ENCODE peak calls at places on chromosomes 11 and 22, in six cellular contexts. One of them, this sample, is unnamed.

GRCh38 chr22:17717708-17718107 is 56.6 kb downstream of the BID start:
- DNase-seq in dermis microvascular lymphatic vessel endothelial cell: no peak
- DNase-seq in SK-N-SH: no peak
- DNase-seq in Daoy: no peak
- DNase-seq in H54: no peak
- DNase-seq in PC-3: no peak
- DNase-seq in this sample: no peak

GRCh38 chr11:92443109-92443508 is 218.5 kb downstream of the FAT3 start:
- DNase-seq in SK-N-SH: no peak
- DNase-seq in PC-3: no peak
- DNase-seq in dermis microvascular lymphatic vessel endothelial cell: no peak
- DNase-seq in Daoy: no peak
- DNase-seq in H54: no peak
- DNase-seq in this sample: no peak

GRCh38 chr11:104858882-104859735 is 39.2 kb downstream of the CASP12 start:
- DNase-seq in Daoy: no peak
- DNase-seq in dermis microvascular lymphatic vessel endothelial cell: no peak
- DNase-seq in H54: no peak
- DNase-seq in PC-3: no peak
- DNase-seq in SK-N-SH: no peak
- DNase-seq in this sample: no peak

GRCh38 chr22:26660961-26661578 is 3.7 kb downstream of the MIAT start:
- DNase-seq in dermis microvascular lymphatic vessel endothelial cell: no peak
- DNase-seq in SK-N-SH: no peak
- DNase-seq in PC-3: no peak
- DNase-seq in Daoy: no peak
- DNase-seq in H54: no peak
- DNase-seq in this sample: no peak

GRCh38 chr11:82732348-82732733 is 1.3 kb downstream of the FAM181B start:
- DNase-seq in SK-N-SH: no peak
- DNase-seq in H54: no peak
- DNase-seq in Daoy: no peak
- DNase-seq in PC-3: no peak
- DNase-seq in dermis microvascular lymphatic vessel endothelial cell: no peak
- DNase-seq in this sample: no peak

GRCh38 chr22:28268845-28269244 is 349.8 kb upstream of the PITPNB start:
- DNase-seq in PC-3: no peak
- DNase-seq in Daoy: no peak
- DNase-seq in H54: no peak
- DNase-seq in dermis microvascular lymphatic vessel endothelial cell: no peak
- DNase-seq in SK-N-SH: no peak
- DNase-seq in this sample: no peak

GRCh38 chr22:31442768-31443489 is 43.5 kb downstream of the DRG1 start:
- DNase-seq in SK-N-SH: no peak
- DNase-seq in H54: no peak
- DNase-seq in PC-3: no peak
- DNase-seq in dermis microvascular lymphatic vessel endothelial cell: no peak
- DNase-seq in Daoy: no peak
- DNase-seq in this sample: no peak

GRCh38 chr11:121538054-121538453 is 85.3 kb upstream of the SORL1-AS1 start:
- DNase-seq in H54: no peak
- DNase-seq in SK-N-SH: no peak
- DNase-seq in PC-3: no peak
- DNase-seq in Daoy: no peak
- DNase-seq in dermis microvascular lymphatic vessel endothelial cell: no peak
- DNase-seq in this sample: no peak

GRCh38 chr11:64876835-64877341 is 1.5 kb downstream of the EHD1 start:
- DNase-seq in SK-N-SH: no peak
- DNase-seq in dermis microvascular lymphatic vessel endothelial cell: no peak
- DNase-seq in H54: no peak
- DNase-seq in Daoy: no peak
- DNase-seq in PC-3: peak
- DNase-seq in this sample: no peak

GRCh38 chr11:37613031-37613430 is 1015.0 kb upstream of the RAG2 start:
- DNase-seq in PC-3: no peak
- DNase-seq in dermis microvascular lymphatic vessel endothelial cell: no peak
- DNase-seq in H54: no peak
- DNase-seq in SK-N-SH: no peak
- DNase-seq in Daoy: no peak
- DNase-seq in this sample: no peak

GRCh38 chr11:76459846-76460245 is 15.0 kb downstream of the EMSY start:
- DNase-seq in SK-N-SH: no peak
- DNase-seq in Daoy: no peak
- DNase-seq in dermis microvascular lymphatic vessel endothelial cell: no peak
- DNase-seq in H54: no peak
- DNase-seq in PC-3: no peak
- DNase-seq in this sample: no peak

GRCh38 chr22:31055322-31056159 is 25.6 kb upstream of the SMTN start:
- DNase-seq in PC-3: peak
- DNase-seq in H54: peak
- DNase-seq in SK-N-SH: peak
- DNase-seq in Daoy: peak
- DNase-seq in dermis microvascular lymphatic vessel endothelial cell: peak
- DNase-seq in this sample: peak

GRCh38 chr22:20107471-20107901 is 8.4 kb upstream of the RANBP1 start:
- DNase-seq in Daoy: no peak
- DNase-seq in SK-N-SH: no peak
- DNase-seq in dermis microvascular lymphatic vessel endothelial cell: no peak
- DNase-seq in PC-3: no peak
- DNase-seq in H54: no peak
- DNase-seq in this sample: no peak

GRCh38 chr11:1619449-1619848 is 2.5 kb downstream of the KRTAP5-4 start:
- DNase-seq in SK-N-SH: no peak
- DNase-seq in H54: no peak
- DNase-seq in PC-3: no peak
- DNase-seq in dermis microvascular lymphatic vessel endothelial cell: no peak
- DNase-seq in Daoy: peak
- DNase-seq in this sample: peak

This sample was measured in H4.